ENCODE peak calls at places on chromosomes 3 and 15, in four cellular contexts. Y is neuronal stem cell, W is fibroblast of lung, F is tibial artery. V is an unnamed sample.

GRCh38 chr3:41267975-41268640 is 68.8 kb downstream of the CTNNB1 start:
- DNase-seq in Y (no peak), F (no peak), W (peak; percentile 95), V (no peak)

GRCh38 chr15:56058986-56059385 is 65.6 kb upstream of the NEDD4 start:
- DNase-seq in F (no peak), Y (no peak), W (no peak), V (no peak)

GRCh38 chr3:108757404-108757982 is at the start of gene RETNLB:
- DNase-seq in Y (no peak), W (no peak), F (no peak), V (no peak)

GRCh38 chr3:185560676-185561075 is 8.3 kb upstream of the LIPH start:
- DNase-seq in F (no peak), Y (no peak), W (no peak), V (no peak)

GRCh38 chr15:74958320-74958907 is 1.8 kb upstream of the RPP25 start:
- DNase-seq in W (no peak), Y (no peak), F (peak; percentile 75), V (peak; percentile 77)

GRCh38 chr15:56036546-56037067 is 43.2 kb upstream of the NEDD4 start:
- DNase-seq in W (no peak), Y (no peak), F (no peak), V (no peak)

GRCh38 chr3:23810342-23811116 is 4.8 kb downstream of the UBE2E1 start:
- DNase-seq in Y (peak; percentile 49), F (peak; percentile 34), W (peak; percentile 32), V (peak; percentile 87)

GRCh38 chr3:138186216-138186615 is 885 bp upstream of the ARMC8 start:
- DNase-seq in F (no peak), Y (peak; percentile 8), W (no peak), V (no peak)

GRCh38 chr3:190883973-190884832 is 21.7 kb upstream of the GMNC start:
- DNase-seq in Y (peak; percentile 54), F (peak; percentile 31), W (peak; percentile 38), V (peak; percentile 28)

GRCh38 chr15:60370105-60370803 is 27.5 kb downstream of the ANXA2 start:
- DNase-seq in W (peak; percentile 85), F (no peak), Y (no peak), V (no peak)

GRCh38 chr3:89867286-89867685 is 759.9 kb downstream of the EPHA3 start:
- DNase-seq in W (no peak), F (no peak), Y (no peak), V (no peak)

GRCh38 chr15:28981351-28981720 is 95.6 kb downstream of the APBA2 start:
- DNase-seq in W (peak; percentile 70), F (no peak), Y (no peak), V (no peak)

DNA sequence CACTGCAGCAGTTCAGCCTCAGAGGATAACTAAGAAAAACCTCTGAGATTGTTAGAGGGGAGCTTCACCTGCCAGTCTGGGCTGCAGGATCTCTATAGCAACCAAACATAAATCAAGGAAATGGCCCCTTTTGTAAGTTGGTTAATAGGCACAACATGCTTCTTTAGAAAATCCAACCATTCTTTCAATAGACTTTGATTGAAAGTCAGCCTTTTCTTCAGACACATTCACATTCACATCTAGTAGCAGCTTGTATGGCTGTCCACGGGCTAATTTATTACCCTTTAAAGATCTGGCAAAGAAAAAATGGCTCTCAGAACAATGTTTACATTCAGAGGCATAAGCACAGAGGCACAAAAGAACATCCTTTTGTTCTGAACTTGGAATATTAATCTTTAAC is 136.5 kb upstream of the RARB start:
- DNase-seq in F (no peak), Y (peak; percentile 41), W (no peak), V (no peak)
- H3K4me3 ChIP-seq in F (no peak overlapping the region), Y (no peak overlapping the region), W (no peak overlapping the region), V (no peak overlapping the region)

GRCh38 chr3:136151219-136151618 is 44.9 kb downstream of the MSL2 start:
- DNase-seq in Y (no peak), W (no peak), F (no peak), V (no peak)
- H3K36me3 ChIP-seq in Y (peaks cover 7% of the 10 kb centered on the region), W (no peaks in the 10 kb centered on the region), F (peaks cover 15% of the 10 kb centered on the region), V (peaks cover 7% of the 10 kb centered on the region)

DNA sequence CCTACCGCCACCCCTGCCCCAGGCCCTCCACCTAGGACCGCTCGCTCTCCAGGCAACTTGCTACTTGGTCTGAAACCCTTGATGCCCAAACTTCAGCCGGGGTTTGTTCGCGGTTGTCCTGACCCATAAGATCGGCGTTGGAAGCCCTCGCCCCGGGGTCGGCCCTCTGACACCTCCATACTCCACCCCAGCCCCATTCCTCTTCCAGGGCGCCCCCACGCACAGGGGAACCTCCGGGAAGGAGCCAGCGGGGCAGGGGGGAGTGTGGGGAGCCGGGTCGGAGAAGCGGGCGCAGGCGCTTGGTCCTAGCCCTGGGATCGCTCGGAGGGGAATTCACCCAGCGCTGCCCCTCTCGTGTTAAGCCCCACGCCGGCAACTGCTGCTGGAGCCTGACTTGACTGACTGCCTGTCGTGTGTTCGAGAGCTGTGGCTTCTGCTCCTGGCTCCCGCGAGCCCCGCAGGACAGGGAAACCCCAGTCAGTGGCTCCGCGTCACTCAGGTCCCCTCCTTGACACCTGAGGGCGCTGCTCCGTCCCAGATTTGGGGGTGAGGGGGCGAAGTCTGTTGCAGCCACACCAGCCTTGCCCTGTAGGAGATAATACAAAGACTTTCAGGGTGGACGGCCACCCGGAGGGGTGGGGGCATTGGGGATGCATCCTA is 675 bp downstream of the RYR3 start:
- DNase-seq in F (no peak), W (no peak), Y (peak; percentile 30), V (peak; percentile 79)
- H3K4me3 ChIP-seq in F (peak overlapping the region; percentile 70), W (no peak overlapping the region), Y (peak overlapping the region; percentile 47), V (peak overlapping the region; percentile 61)

DNA sequence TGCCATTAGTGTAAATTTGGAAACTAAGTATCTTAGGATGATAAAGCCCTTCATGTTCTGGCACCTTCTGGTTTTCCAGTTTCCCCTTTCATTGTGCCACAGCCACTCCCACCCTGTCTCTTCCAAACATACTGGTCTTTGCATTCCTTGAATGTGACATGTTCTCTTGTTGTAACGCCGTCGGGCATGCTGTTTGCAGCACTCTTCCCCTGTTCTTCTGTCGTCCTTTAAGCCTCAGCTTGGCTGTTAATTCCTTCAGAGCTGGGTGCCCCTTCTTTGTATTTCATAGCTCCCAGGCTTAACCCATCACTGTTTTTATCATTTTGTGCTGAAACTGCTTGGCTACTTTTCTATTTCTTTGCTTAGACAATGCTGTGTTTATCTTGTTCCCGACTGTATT is 95.5 kb upstream of the KCNAB1 start:
- DNase-seq in W (peak; percentile 28), Y (no peak), F (no peak), V (no peak)
- H3K36me3 ChIP-seq in W (no peaks in the 10 kb centered on the region), Y (no peaks in the 10 kb centered on the region), F (no peaks in the 10 kb centered on the region), V (no peaks in the 10 kb centered on the region)

GRCh38 chr3:194333981-194334320 is 17.2 kb downstream of the CPN2 start:
- DNase-seq in W (no peak), Y (no peak), F (no peak), V (no peak)
- H3K4me3 ChIP-seq in W (no peak overlapping the region), Y (no peak overlapping the region), F (peak overlapping the region; percentile 48), V (no peak overlapping the region)

GRCh38 chr15:84643838-84644237 is 10.2 kb downstream of the WDR73 start:
- DNase-seq in F (no peak), W (no peak), Y (no peak), V (no peak)
- H3K36me3 ChIP-seq in F (peaks cover 100% of the 10 kb centered on the region), W (peaks cover 43% of the 10 kb centered on the region), Y (peaks cover 52% of the 10 kb centered on the region), V (peaks cover 42% of the 10 kb centered on the region)

GRCh38 chr3:127337911-127338531 is 50.2 kb upstream of the PRR20G start:
- DNase-seq in Y (no peak), W (no peak), F (no peak), V (no peak)
- H3K4me3 ChIP-seq in Y (no peak overlapping the region), W (no peak overlapping the region), F (no peak overlapping the region), V (no peak overlapping the region)

DNA sequence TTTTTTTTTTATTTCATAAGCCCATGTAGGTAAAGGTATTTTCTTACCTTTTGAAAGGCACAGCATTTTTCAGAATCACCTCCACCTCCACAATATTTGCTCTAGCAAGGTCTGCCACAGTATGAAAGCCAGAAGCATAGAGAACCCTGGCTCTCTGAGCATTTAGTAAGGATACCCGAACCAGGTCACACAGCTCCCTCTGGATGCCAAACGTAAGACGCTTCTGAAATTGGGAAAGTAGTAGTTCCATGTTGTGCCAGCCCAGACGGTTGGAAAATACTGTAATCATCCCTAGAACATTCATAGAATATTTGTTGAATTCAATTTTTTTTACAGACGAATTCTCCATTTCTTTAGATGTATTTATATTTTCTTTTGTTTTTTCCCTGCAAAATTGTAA is 52.4 kb downstream of the POLQ start:
- DNase-seq in Y (no peak), W (no peak), F (no peak), V (no peak)
- H3K36me3 ChIP-seq in Y (peaks cover 7% of the 10 kb centered on the region), W (no peaks in the 10 kb centered on the region), F (no peaks in the 10 kb centered on the region), V (peaks cover 3% of the 10 kb centered on the region)

V was measured in H7.